ENCODE peak calls at places on chromosomes 1 and 21, in seven cellular contexts. K, T, B, R, G, L and J are unnamed samples.

GRCh38 chr1:92755541-92756351 is 29.2 kb downstream of the EVI5 start:
- DNase-seq in K (no peak), R (peak), T (peak), G (peak), L (no peak), B (no peak), J (peak)

GRCh38 chr1:113147826-113148225 is 74.8 kb downstream of the LRIG2 start:
- DNase-seq in L (no peak), T (no peak), G (no peak), R (no peak), K (no peak), B (no peak), J (no peak)

GRCh38 chr1:30446508-30446907 is 276.9 kb downstream of the MATN1 start:
- DNase-seq in T (no peak), B (no peak), L (no peak), K (no peak), R (peak), G (no peak), J (no peak)

GRCh38 chr1:4059270-4059669 is 159.2 kb upstream of the C1orf174 start:
- DNase-seq in K (no peak), L (no peak), T (no peak), R (no peak), G (peak), B (no peak), J (no peak)

GRCh38 chr1:172399369-172400072 is 21.0 kb upstream of the C1orf105 start:
- DNase-seq in B (peak), G (peak), T (peak), L (peak), K (no peak), R (peak), J (peak)

GRCh38 chr1:9180077-9180819 is 51.3 kb upstream of the GPR157 start:
- DNase-seq in R (no peak), B (no peak), K (no peak), L (no peak), T (peak), G (no peak), J (peak)

GRCh38 chr1:187839873-187840272 is 1011.1 kb downstream of the PLA2G4A start:
- DNase-seq in R (no peak), B (no peak), G (no peak), T (no peak), L (no peak), K (no peak), J (no peak)

GRCh38 chr1:234583755-234584430 is 26.1 kb downstream of the IRF2BP2 start:
- DNase-seq in T (no peak), L (no peak), B (no peak), G (no peak), K (no peak), R (no peak), J (no peak)

GRCh38 chr1:44239337-44239960 is 26.2 kb downstream of the DMAP1 start:
- DNase-seq in T (peak), L (peak), G (no peak), R (no peak), K (no peak), B (no peak), J (peak)

GRCh38 chr1:98327151-98327918 is 334.2 kb upstream of the SNX7 start:
- DNase-seq in L (no peak), K (no peak), G (no peak), R (no peak), B (peak), T (peak), J (peak)

GRCh38 chr1:159835366-159835765 is 8.7 kb downstream of the SLAMF8 start:
- DNase-seq in K (no peak), T (no peak), L (no peak), B (no peak), G (no peak), R (no peak), J (no peak)

GRCh38 chr1:17287377-17287776 is 20.6 kb upstream of the PADI4 start:
- DNase-seq in R (no peak), K (no peak), G (no peak), B (peak), L (no peak), T (peak), J (peak)

GRCh38 chr21:33848252-33848953 is 67.2 kb downstream of the ATP5PO start:
- DNase-seq in K (no peak), R (no peak), B (no peak), T (no peak), L (no peak), G (no peak), J (no peak)

GRCh38 chr1:246035060-246035531 is 472.0 kb downstream of the SMYD3 start:
- DNase-seq in K (no peak), L (no peak), R (no peak), T (peak), G (no peak), B (no peak), J (peak)

GRCh38 chr1:22048351-22049192 is 3.9 kb upstream of the CDC42 start:
- DNase-seq in L (no peak), K (no peak), G (no peak), B (no peak), R (peak), T (peak), J (peak)

GRCh38 chr1:99994496-99994895 is 24.7 kb downstream of the SLC35A3 start:
- DNase-seq in R (no peak), G (no peak), K (no peak), T (no peak), B (no peak), L (no peak), J (peak)

GRCh38 chr1:100597069-100597741 is 59.3 kb downstream of the GPR88 start:
- DNase-seq in T (peak), K (no peak), R (no peak), B (no peak), G (no peak), L (no peak), J (peak)

GRCh38 chr1:53620620-53620957 is 118.4 kb downstream of the GLIS1 start:
- DNase-seq in R (peak), T (no peak), K (no peak), L (no peak), B (no peak), G (no peak), J (no peak)

GRCh38 chr21:42200906-42201614 is 17.9 kb upstream of the ABCG1 start:
- DNase-seq in R (peak), T (no peak), G (no peak), L (no peak), K (no peak), B (no peak), J (no peak)

GRCh38 chr1:30417001-30417700 is 306.2 kb downstream of the MATN1 start:
- DNase-seq in R (peak), K (no peak), L (no peak), G (no peak), T (no peak), B (no peak), J (no peak)

GRCh38 chr1:167617100-167617949 is 12.7 kb upstream of the RCSD1 start:
- DNase-seq in T (peak), R (peak), G (no peak), K (no peak), L (no peak), B (no peak), J (peak)

GRCh38 chr1:2906105-2906504 is 104.6 kb upstream of the TTC34 start:
- DNase-seq in B (no peak), K (no peak), L (no peak), R (no peak), G (no peak), T (no peak), J (no peak)

GRCh38 chr1:35120458-35121133 is 41.4 kb downstream of the ZMYM1 start:
- DNase-seq in G (no peak), R (peak), B (no peak), L (no peak), K (no peak), T (peak), J (peak)

GRCh38 chr1:30274937-30275621 is 448.3 kb downstream of the MATN1 start:
- DNase-seq in K (no peak), T (no peak), L (no peak), B (no peak), G (no peak), R (no peak), J (no peak)

GRCh38 chr1:145961425-145962156 is 2.8 kb downstream of the ANKRD34A start:
- DNase-seq in G (peak), T (no peak), L (peak), K (no peak), B (no peak), R (peak), J (peak)

GRCh38 chr1:24294757-24295371 is 24.3 kb upstream of the GRHL3 start:
- DNase-seq in T (no peak), L (no peak), B (peak), G (no peak), R (peak), K (no peak), J (peak)

GRCh38 chr1:224781800-224782199 is 147.7 kb upstream of the DNAH14 start:
- DNase-seq in L (no peak), B (no peak), K (no peak), R (no peak), T (no peak), G (no peak), J (no peak)

GRCh38 chr1:108079550-108079949 is 114.6 kb upstream of the VAV3 start:
- DNase-seq in R (peak), G (no peak), T (no peak), K (no peak), L (peak), B (no peak), J (no peak)

GRCh38 chr1:205994342-205994741 is 8.9 kb downstream of the RAB7B start:
- DNase-seq in T (no peak), L (no peak), K (no peak), R (no peak), B (no peak), G (peak), J (no peak)

GRCh38 chr1:185284533-185285244 is 32.4 kb downstream of the IVNS1ABP start:
- DNase-seq in G (no peak), T (peak), K (no peak), B (peak), L (peak), R (no peak), J (peak)

GRCh38 chr21:35448876-35449599 is 399.9 kb upstream of the RUNX1 start:
- DNase-seq in L (peak), T (no peak), K (no peak), R (no peak), B (no peak), G (no peak), J (no peak)

GRCh38 chr1:20964540-20965484 is 177.7 kb upstream of the HP1BP3 start:
- DNase-seq in T (no peak), L (no peak), G (no peak), R (peak), K (no peak), B (no peak), J (no peak)

GRCh38 chr1:230458509-230458908 is 32.4 kb upstream of the PGBD5 start:
- DNase-seq in R (no peak), K (no peak), B (no peak), T (no peak), G (no peak), L (no peak), J (peak)

GRCh38 chr1:116365857-116366256 is 7.2 kb upstream of the ATP1A1 start:
- DNase-seq in B (no peak), T (no peak), G (no peak), L (no peak), K (no peak), R (no peak), J (no peak)

GRCh38 chr1:116370186-116370585 is 2.9 kb upstream of the ATP1A1 start:
- DNase-seq in L (no peak), K (no peak), R (no peak), B (no peak), T (no peak), G (no peak), J (no peak)

GRCh38 chr1:116365353-116365780 is 7.7 kb upstream of the ATP1A1 start:
- DNase-seq in T (no peak), L (peak), G (no peak), K (no peak), R (no peak), B (no peak), J (no peak)

GRCh38 chr1:116367256-116367949 is 5.6 kb upstream of the ATP1A1 start:
- DNase-seq in K (no peak), G (no peak), T (no peak), B (no peak), R (peak), L (no peak), J (no peak)

DNA sequence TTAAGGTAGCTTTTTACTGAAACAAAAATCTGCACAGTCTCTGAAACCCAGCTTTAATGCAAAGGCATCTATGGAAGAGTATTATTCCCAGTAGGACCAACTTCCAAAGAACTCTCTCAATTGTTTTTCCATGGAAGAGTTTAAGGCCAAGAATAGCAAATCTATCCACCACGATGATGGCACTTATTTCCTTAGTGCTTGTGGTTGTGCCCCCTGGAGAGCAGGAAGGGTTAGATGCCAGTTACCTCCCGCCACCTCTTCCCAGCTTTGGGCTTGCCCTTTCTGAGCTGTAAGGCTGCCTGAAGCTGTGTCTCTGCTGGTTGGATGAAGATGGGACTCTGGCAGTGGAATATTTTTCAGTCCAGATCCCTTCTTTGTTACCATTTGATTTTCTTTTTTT is 4.8 kb upstream of the ATP1A1 start:
- DNase-seq in G (no peak), R (no peak), B (no peak), T (no peak), K (no peak), L (no peak), J (no peak)
- H3K4me3 ChIP-seq in G (no peak), R (no peak), B (no peak), T (no peak), K (no peak), L (no peak), J (no peak)

GRCh38 chr21:36541721-36542139 is 61.8 kb upstream of the CLDN14 start:
- DNase-seq in G (no peak), T (no peak), B (no peak), K (no peak), L (no peak), R (no peak), J (no peak)

GRCh38 chr21:36543924-36544323 is 64.0 kb upstream of the CLDN14 start:
- DNase-seq in T (no peak), K (no peak), R (no peak), B (no peak), L (no peak), G (no peak), J (no peak)

GRCh38 chr21:36540700-36541099 is 60.8 kb upstream of the CLDN14 start:
- DNase-seq in R (no peak), L (no peak), K (no peak), T (no peak), B (no peak), G (no peak), J (no peak)

GRCh38 chr21:36544545-36544944 is 64.6 kb upstream of the CLDN14 start:
- DNase-seq in G (no peak), B (no peak), T (no peak), L (no peak), K (no peak), R (no peak), J (no peak)

DNA sequence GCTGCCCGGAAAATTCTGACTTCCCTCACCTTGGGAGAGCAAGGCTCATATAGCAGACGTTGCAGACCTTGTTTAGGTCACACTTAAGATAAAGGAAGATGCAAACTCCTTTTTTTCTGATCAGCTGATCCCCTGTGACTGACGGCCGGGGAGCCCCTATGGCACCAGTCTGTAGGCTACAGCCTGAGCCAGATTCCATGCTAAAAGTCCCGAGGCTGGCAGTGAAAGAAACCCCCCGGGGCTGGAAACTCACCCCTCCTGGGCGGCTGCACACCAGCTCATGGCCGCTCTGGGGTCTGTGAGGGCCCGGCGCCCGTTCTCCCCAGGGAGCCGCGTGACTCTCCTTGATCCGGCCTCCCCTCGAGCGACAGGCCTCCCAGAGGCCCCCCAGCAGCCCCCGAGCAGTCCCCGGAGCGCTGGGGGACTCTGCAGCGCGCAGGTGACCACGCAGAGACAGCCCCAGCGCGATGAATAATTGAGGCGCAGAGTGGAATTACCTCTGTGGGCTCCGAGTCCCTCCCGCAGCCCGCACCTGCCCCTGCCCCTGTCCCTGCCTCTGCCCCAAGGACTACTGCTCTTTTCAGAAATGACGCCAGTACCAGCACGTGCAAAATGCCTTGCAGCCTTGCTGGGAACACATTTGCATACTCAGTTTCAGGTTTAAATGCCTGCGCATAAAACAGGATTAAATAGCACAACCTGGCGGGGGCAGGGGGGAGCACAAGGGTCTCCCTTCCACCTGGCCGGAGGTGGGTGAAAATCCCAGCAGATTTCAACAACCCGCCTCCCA is 62.6 kb upstream of the CLDN14 start:
- DNase-seq in K (no peak), L (peak), T (no peak), R (no peak), B (no peak), G (no peak), J (no peak)
- TF ChIP-seq CTCF in K (no peak), L (no peak), T (no peak), R (no peak), B (no peak), G (no peak), J (no peak)

GRCh38 chr1:45922813-45923212 is 119.4 kb downstream of the MAST2 start:
- DNase-seq in G (no peak), R (no peak), T (no peak), B (no peak), K (no peak), L (no peak), J (no peak)
- H3K4me3 ChIP-seq in G (no peak), R (no peak), T (no peak), B (no peak), K (no peak), L (no peak), J (no peak)

DNA sequence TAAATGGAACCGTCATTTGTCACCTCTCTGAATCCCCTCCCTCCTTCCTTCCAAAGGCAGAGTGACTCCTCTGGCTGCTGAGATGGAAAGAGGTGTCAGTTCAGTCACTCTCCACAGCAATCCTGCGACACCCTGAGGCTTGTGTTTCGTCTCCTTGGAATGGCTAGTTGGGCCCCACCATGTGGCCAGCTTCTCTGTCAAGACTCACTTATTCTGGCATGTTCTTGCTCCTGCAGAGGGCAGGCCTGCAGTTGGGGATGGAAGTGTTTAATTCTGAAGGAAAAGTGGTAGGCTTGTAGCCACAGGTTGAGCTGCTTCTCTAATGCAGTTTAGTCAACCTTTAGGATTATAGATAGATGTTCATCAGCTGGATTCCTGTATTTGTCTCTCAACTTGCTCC is 149.6 kb downstream of the LMO4 start:
- DNase-seq in K (no peak), R (no peak), B (no peak), L (peak), G (no peak), T (peak), J (peak)
- TF ChIP-seq CTCF in K (peak), R (peak), B (no peak), L (peak), G (no peak), T (no peak), J (no peak)